ENCODE peak calls at places on chromosomes 13 and 19, in five cellular contexts. Z, L, N, P and U are unnamed samples.

GRCh38 chr13:54373211-54373610 is 1344.6 kb downstream of the OLFM4 start:
- DNase-seq in Z (no peak), L (no peak), N (peak; percentile 52), P (no peak), U (no peak)

GRCh38 chr13:80716610-80717081 is 375.7 kb upstream of the SPRY2 start:
- DNase-seq in Z (no peak), L (peak; percentile 23), N (no peak), P (no peak), U (no peak)

GRCh38 chr13:107348931-107349330 is 781.0 kb upstream of the ARGLU1 start:
- DNase-seq in Z (no peak), L (no peak), N (no peak), P (no peak), U (no peak)

GRCh38 chr13:46682015-46682414 is 114.9 kb downstream of the ESD start:
- DNase-seq in Z (no peak), L (no peak), N (no peak), P (no peak), U (no peak)

GRCh38 chr13:88162076-88162702 is 491.0 kb downstream of the SLITRK5 start:
- DNase-seq in Z (no peak), L (no peak), N (no peak), P (no peak), U (no peak)

GRCh38 chr19:3252650-3253049 is 28.2 kb downstream of the CELF5 start:
- DNase-seq in Z (no peak), L (no peak), N (no peak), P (no peak), U (no peak)

GRCh38 chr13:52356327-52356726 is 49.6 kb downstream of the THSD1 start:
- DNase-seq in Z (peak; percentile 90), L (no peak), N (no peak), P (no peak), U (no peak)

GRCh38 chr13:27372896-27373295 is 51.5 kb upstream of the GTF3A start:
- DNase-seq in Z (no peak), L (no peak), N (no peak), P (no peak), U (no peak)

GRCh38 chr19:45615795-45616708 is 14.0 kb upstream of the GPR4 start:
- DNase-seq in Z (peak; percentile 94), L (peak; percentile 81), N (peak; percentile 98), P (peak; percentile 87), U (peak; percentile 23)

GRCh38 chr13:111470933-111471332 is 150.5 kb downstream of the TEX29 start:
- DNase-seq in Z (no peak), L (no peak), N (no peak), P (no peak), U (no peak)

GRCh38 chr13:27347373-27347772 is 76.7 kb downstream of the RASL11A start:
- DNase-seq in Z (no peak), L (no peak), N (no peak), P (no peak), U (no peak)

GRCh38 chr13:75505966-75506365 is 24.0 kb upstream of the TBC1D4 start:
- DNase-seq in Z (no peak), L (no peak), N (no peak), P (no peak), U (no peak)

GRCh38 chr13:53001871-53002270 is 26.7 kb upstream of the OLFM4 start:
- DNase-seq in Z (no peak), L (no peak), N (no peak), P (no peak), U (no peak)

GRCh38 chr13:69213331-69213850 is 894.2 kb upstream of the ATXN8OS start:
- DNase-seq in Z (no peak), L (no peak), N (no peak), P (no peak), U (no peak)

GRCh38 chr13:40318366-40318765 is 348.1 kb downstream of the FOXO1 start:
- DNase-seq in Z (peak; percentile 10), L (peak; percentile 41), N (no peak), P (no peak), U (no peak)

GRCh38 chr13:114037674-114038073 is 63.8 kb upstream of the C13orf46 start:
- DNase-seq in Z (no peak), L (no peak), N (no peak), P (no peak), U (no peak)

DNA sequence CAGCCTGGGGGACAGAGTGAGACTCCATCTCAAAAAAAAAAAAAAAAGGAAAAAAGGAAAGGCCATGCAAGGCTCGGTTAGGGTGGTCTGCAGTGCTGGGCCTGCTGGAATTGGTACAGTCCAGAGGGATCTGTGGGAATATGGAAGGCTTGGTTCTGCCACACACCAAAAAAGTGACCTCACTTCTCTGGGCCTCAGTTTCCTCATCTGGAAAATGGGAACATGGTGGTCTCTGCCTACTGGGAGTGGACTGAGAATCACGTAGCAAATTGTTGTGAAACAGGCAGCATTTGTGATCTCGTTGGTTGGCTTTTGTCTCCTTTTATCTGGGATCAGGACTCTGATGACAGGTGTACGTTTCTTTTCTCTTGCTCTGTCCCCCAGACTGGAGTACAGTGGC is 7.5 kb downstream of the DNM2 start:
- DNase-seq in Z (no peak), L (no peak), N (no peak), P (no peak), U (no peak)
- H3K27ac ChIP-seq in Z (no peak overlapping the region), L (peak overlapping the region; percentile 79), N (no peak overlapping the region), P (no peak overlapping the region), U (no peak overlapping the region)

DNA sequence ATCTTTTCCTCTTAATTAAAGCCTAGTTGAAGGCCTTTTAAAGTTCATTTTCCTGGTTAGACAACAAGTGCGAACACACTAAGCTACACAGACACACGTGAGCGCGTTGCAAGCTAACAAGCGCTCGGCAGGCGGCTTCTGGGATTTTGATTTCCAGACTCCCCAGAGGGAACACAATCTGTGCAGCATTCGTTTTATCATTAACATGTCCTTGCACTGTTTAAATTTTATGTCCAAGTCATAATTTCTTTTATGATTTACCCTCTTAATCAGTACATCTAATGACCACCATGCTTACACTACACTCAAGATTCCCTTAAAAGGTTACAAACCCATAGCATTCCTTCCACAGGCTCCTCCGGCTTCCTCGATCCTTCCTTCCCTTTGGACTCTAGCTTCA is 16.8 kb downstream of the COL4A1 start:
- DNase-seq in Z (no peak), L (no peak), N (no peak), P (no peak), U (no peak)
- H3K27ac ChIP-seq in Z (no peak overlapping the region), L (no peak overlapping the region), N (no peak overlapping the region), P (no peak overlapping the region), U (no peak overlapping the region)

GRCh38 chr19:1182068-1182467 is 8.0 kb upstream of the SBNO2 start:
- DNase-seq in Z (no peak), L (no peak), N (no peak), P (no peak), U (no peak)
- H3K27ac ChIP-seq in Z (peak overlapping the region; percentile 100), L (no peak overlapping the region), N (no peak overlapping the region), P (no peak overlapping the region), U (no peak overlapping the region)

GRCh38 chr13:45142440-45143345 is 22.4 kb downstream of the GTF2F2 start:
- DNase-seq in Z (peak; percentile 64), L (no peak), N (no peak), P (no peak), U (no peak)
- H3K27ac ChIP-seq in Z (peak overlapping the region; percentile 54), L (peak overlapping the region; percentile 26), N (no peak overlapping the region), P (no peak overlapping the region), U (no peak overlapping the region)

DNA sequence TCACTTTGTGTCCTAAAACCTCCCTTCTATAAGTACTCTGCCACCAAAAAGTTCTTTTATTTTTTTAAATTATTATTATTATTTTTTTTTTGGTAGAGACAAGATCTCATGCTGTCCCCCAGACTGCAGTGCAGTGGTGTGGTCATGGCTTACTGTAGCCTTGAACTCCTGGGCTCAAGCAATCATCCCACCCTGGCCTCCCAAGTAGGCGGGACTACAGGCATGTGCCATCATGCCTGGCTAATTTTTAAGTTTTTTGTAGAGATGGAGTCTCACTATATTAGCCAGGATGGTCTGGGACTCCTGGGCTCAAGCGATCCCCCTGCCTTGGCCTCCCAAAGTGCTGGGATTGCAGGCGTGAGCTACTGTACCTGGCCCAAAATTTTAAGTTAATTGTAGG is 29.1 kb upstream of the GPI start:
- DNase-seq in Z (no peak), L (no peak), N (no peak), P (no peak), U (no peak)
- H3K27ac ChIP-seq in Z (peak overlapping the region; percentile 37), L (no peak overlapping the region), N (no peak overlapping the region), P (no peak overlapping the region), U (no peak overlapping the region)

GRCh38 chr19:42154471-42155323 is 22.5 kb upstream of the POU2F2 start:
- DNase-seq in Z (no peak), L (no peak), N (no peak), P (no peak), U (no peak)
- H3K27ac ChIP-seq in Z (no peak overlapping the region), L (no peak overlapping the region), N (no peak overlapping the region), P (no peak overlapping the region), U (no peak overlapping the region)

GRCh38 chr19:13228561-13228960 is 78.3 kb downstream of the IER2 start:
- DNase-seq in Z (no peak), L (no peak), N (no peak), P (no peak), U (no peak)
- H3K27ac ChIP-seq in Z (no peak overlapping the region), L (no peak overlapping the region), N (no peak overlapping the region), P (no peak overlapping the region), U (no peak overlapping the region)

GRCh38 chr19:41386442-41386841 is 10.1 kb downstream of the TMEM91 start:
- DNase-seq in Z (peak; percentile 55), L (no peak), N (no peak), P (no peak), U (no peak)
- H3K27ac ChIP-seq in Z (peak overlapping the region; percentile 90), L (no peak overlapping the region), N (no peak overlapping the region), P (no peak overlapping the region), U (no peak overlapping the region)

GRCh38 chr13:95136638-95137037 is 164.6 kb downstream of the ABCC4 start:
- DNase-seq in Z (no peak), L (no peak), N (no peak), P (no peak), U (no peak)
- H3K27ac ChIP-seq in Z (no peak overlapping the region), L (no peak overlapping the region), N (no peak overlapping the region), P (no peak overlapping the region), U (no peak overlapping the region)